ENCODE peak calls at places on chromosomes 4 and X, in five cellular contexts. Z is H9, Q is WERI-Rb-1, P is kidney, C is psoas muscle. T is an unnamed sample.

GRCh38 chr4:186168750-186169149 is 22.6 kb upstream of the CYP4V2 start:
- DNase-seq in Z (no peak), Q (no peak), P (no peak), C (no peak), T (no peak)

GRCh38 chrX:33339219-33339618 is 127.9 kb upstream of the DMD start:
- DNase-seq in Z (peak), Q (no peak), P (no peak), C (no peak), T (no peak)

GRCh38 chr4:153159728-153160221 is 44.5 kb upstream of the TRIM2 start:
- DNase-seq in Z (no peak), Q (no peak), P (no peak), C (no peak), T (no peak)

GRCh38 chr4:71004281-71004851 is 10.9 kb downstream of the DCK start:
- DNase-seq in Z (peak), Q (peak), P (peak), C (no peak), T (peak)

GRCh38 chr4:97252615-97253154 is 890.6 kb downstream of the STPG2 start:
- DNase-seq in Z (no peak), Q (no peak), P (no peak), C (no peak), T (no peak)

GRCh38 chr4:7172946-7173345 is 19.4 kb upstream of the SORCS2 start:
- DNase-seq in Z (peak), Q (no peak), P (no peak), C (peak), T (no peak)

GRCh38 chr4:124290678-124291077 is 421.9 kb downstream of the ANKRD50 start:
- DNase-seq in Z (no peak), Q (no peak), P (no peak), C (no peak), T (no peak)

GRCh38 chr4:10299601-10300000 is 157.6 kb downstream of the ZNF518B start:
- DNase-seq in Z (no peak), Q (no peak), P (no peak), C (no peak), T (no peak)

GRCh38 chr4:123430031-123430430 is 33.4 kb downstream of the SPRY1 start:
- DNase-seq in Z (no peak), Q (no peak), P (no peak), C (no peak), T (peak)

GRCh38 chr4:111798840-111799239 is 346.4 kb upstream of the FAM241A start:
- DNase-seq in Z (no peak), Q (peak), P (no peak), C (no peak), T (no peak)

GRCh38 chrX:13875572-13875971 is 58.7 kb upstream of the GPM6B start:
- DNase-seq in Z (no peak), Q (no peak), P (no peak), C (no peak), T (no peak)

GRCh38 chr4:3303840-3304715 is 11.3 kb downstream of the RGS12 start:
- DNase-seq in Z (no peak), Q (no peak), P (peak), C (no peak), T (no peak)

GRCh38 chr4:39043697-39044363 is 11.6 kb upstream of the TMEM156 start:
- DNase-seq in Z (no peak), Q (no peak), P (no peak), C (no peak), T (peak)

GRCh38 chrX:150363561-150364346 is 637 bp downstream of the MAMLD1 start:
- DNase-seq in Z (peak), Q (no peak), P (peak), C (peak), T (peak)

GRCh38 chr4:98204236-98204553 is 57.0 kb upstream of the RAP1GDS1 start:
- DNase-seq in Z (no peak), Q (no peak), P (no peak), C (no peak), T (no peak)

GRCh38 chrX:9897761-9898161 is 69.4 kb upstream of the CLDN34 start:
- DNase-seq in Z (no peak), Q (no peak), P (no peak), C (no peak), T (no peak)

GRCh38 chr4:161419822-161420221 is 744.0 kb downstream of the FSTL5 start:
- DNase-seq in Z (peak), Q (peak), P (no peak), C (no peak), T (no peak)

GRCh38 chr4:82643994-82644730 is 82.4 kb upstream of the TMEM150C start:
- DNase-seq in Z (no peak), Q (no peak), P (peak), C (no peak), T (no peak)
- TF ChIP-seq CTCF in Z (no peak), Q (no peak), P (no peak), C (no peak), T (no peak)

GRCh38 chr4:163556169-163556568 is 61.7 kb downstream of the TMA16 start:
- DNase-seq in Z (no peak), Q (no peak), P (no peak), C (no peak), T (no peak)
- TF ChIP-seq CTCF in Z (no peak), Q (no peak), P (peak), C (no peak), T (no peak)

DNA sequence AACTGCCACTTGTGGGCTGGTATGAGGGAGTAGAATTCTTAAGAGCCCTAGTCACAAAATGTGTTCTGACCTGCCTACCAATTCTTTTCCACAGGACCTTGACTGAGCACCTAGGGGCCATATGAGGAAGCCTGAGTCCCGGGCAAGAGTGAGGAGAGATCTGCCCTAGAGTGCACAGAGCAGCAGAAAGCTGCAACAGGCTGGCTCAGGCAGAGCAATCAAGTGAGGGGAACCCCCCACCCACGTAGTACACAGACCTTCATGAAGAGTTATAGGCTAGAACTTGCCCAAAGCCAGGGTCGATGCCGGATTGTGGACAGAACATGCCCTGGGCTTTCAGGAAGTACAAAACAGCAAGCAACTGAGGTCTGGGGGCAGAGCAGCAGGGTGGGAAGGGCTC is 117.0 kb downstream of the SPOCK3 start:
- DNase-seq in Z (no peak), Q (no peak), P (no peak), C (no peak), T (peak)
- TF ChIP-seq CTCF in Z (no peak), Q (no peak), P (no peak), C (no peak), T (no peak)

DNA sequence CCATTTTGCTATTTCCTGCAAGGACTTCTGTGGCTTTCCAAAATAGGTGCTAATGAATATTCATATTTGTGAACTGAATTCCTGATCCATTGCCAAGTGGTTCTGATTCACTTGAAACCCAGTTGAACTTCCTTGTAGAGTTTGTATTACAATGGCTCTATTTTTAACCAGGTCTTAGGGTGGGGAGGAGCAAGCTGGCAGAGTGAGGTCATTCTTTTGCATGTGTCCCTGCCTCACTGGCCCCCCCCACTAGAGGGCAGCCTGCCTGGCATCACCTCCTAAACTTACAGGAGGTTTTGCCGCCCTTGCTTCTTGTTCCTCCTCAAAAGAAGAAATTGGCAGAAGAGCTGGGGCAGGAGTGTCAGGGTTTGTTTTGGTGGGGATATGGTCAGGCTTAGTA is 10.5 kb downstream of the PTTG2 start:
- DNase-seq in Z (peak), Q (peak), P (peak), C (peak), T (peak)
- TF ChIP-seq CTCF in Z (peak), Q (peak), P (peak), C (peak), T (peak)

T was measured in activated CD8-positive, alpha-beta T cell treated with anti-CD3 and anti-CD28 coated beads for 36 hours.